ENCODE peak calls at places on chromosomes 2 and 18, in four cellular contexts. Q, W, B and X are unnamed samples.

GRCh38 chr18:70442933-70443332 is 154.1 kb downstream of the SOCS6 start:
- DNase-seq in Q (no peak), W (no peak), B (no peak), X (no peak)

GRCh38 chr18:9826666-9827065 is 59.1 kb upstream of the TXNDC2 start:
- DNase-seq in Q (no peak), W (no peak), B (no peak), X (no peak)

GRCh38 chr2:240785424-240786335 is 34.3 kb downstream of the KIF1A start:
- DNase-seq in Q (no peak), W (no peak), B (no peak), X (no peak)

GRCh38 chr2:52074139-52074719 is 1042.3 kb upstream of the NRXN1 start:
- DNase-seq in Q (no peak), W (no peak), B (no peak), X (no peak)

GRCh38 chr2:100427627-100428258 is 10.3 kb upstream of the CHST10 start:
- DNase-seq in Q (peak; percentile 57), W (no peak), B (peak; percentile 38), X (no peak)

GRCh38 chr2:222024934-222025890 is 273.6 kb downstream of the PAX3 start:
- DNase-seq in Q (no peak), W (no peak), B (peak; percentile 42), X (no peak)

GRCh38 chr2:176148758-176149483 is 2.4 kb upstream of the HOXD4 start:
- DNase-seq in Q (no peak), W (no peak), B (no peak), X (no peak)

GRCh38 chr2:159960413-159960812 is 102.0 kb downstream of the PLA2R1 start:
- DNase-seq in Q (no peak), W (no peak), B (peak; percentile 85), X (no peak)

GRCh38 chr2:222959358-222959757 is 92.6 kb upstream of the KCNE4 start:
- DNase-seq in Q (no peak), W (peak; percentile 48), B (peak; percentile 87), X (no peak)

GRCh38 chr2:86138736-86139625 is 32.9 kb downstream of the PTCD3 start:
- DNase-seq in Q (no peak), W (no peak), B (no peak), X (no peak)

DNA sequence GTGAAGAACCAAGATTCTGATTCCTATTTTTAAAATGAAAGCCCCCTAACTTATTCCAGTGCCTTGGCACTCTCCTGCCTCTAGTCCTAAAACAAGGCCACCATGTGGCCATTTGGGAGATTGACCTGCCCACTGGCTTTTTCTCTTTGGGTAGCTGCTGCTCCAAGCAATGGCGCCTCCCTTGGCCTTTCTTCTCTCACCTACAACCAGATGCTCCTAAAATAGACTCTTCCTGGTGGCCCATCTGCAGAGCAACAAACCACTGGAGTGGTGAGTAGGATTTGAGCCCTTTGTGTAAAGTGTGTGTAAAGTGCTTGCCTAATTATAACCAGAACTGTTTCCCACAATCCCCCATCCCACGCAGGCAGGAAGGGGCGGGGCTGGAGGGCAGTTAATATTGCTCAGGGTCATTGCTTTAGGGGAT is 114.2 kb downstream of the FHOD3 start:
- DNase-seq in Q (no peak), W (no peak), B (peak; percentile 19), X (no peak)
- TF ChIP-seq CTCF in Q (no peak), W (no peak), B (peak; percentile 46), X (peak; percentile 45)

DNA sequence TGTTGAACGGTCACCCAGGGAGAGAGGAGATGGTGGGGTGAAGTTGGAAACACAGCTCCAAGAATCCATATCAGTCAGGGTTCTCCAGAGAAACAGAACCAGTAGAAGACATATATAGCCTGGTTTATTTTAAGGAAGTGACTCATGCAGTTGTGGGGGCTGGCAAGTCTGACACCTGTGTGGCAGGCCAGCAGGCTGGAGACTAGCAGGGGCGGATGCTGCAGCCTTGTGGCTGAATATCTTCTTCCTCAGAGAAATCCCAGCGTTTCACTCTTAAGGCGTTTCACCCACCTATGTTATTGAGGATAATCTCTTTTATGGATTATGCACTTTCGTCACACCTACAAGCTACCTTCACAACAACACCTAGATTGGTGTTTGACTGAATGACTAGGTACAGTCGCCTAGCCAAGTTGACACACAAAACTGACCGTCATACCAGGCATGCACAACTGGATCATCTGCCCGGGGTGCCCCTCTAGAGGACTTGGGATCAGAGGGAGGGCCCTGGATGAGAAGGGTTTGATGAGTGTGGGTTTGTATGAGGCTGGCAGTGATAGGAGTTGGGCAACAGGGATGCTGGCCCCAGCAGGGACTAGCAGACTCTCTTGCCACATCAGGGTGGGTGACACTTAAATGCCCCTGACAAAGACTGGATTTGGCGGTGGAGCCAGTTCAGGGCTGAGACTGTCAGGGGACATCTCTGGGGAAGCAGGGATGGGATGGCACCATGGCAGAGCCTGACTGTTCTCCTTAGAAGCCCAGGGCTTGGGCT is 23.4 kb downstream of the MROH2A start:
- DNase-seq in Q (no peak), W (peak; percentile 14), B (peak; percentile 55), X (no peak)
- TF ChIP-seq CTCF in Q (no peak), W (no peak), B (peak; percentile 11), X (no peak)

GRCh38 chr18:76373297-76373696 is 121.7 kb downstream of the ZNF516 start:
- DNase-seq in Q (no peak), W (no peak), B (no peak), X (no peak)

GRCh38 chr18:76371301-76371700 is 123.7 kb downstream of the ZNF516 start:
- DNase-seq in Q (no peak), W (no peak), B (no peak), X (no peak)

GRCh38 chr18:76369791-76370555 is 125.1 kb downstream of the ZNF516 start:
- DNase-seq in Q (no peak), W (no peak), B (no peak), X (no peak)

GRCh38 chr18:76374330-76375281 is 120.4 kb downstream of the ZNF516 start:
- DNase-seq in Q (no peak), W (no peak), B (no peak), X (no peak)

DNA sequence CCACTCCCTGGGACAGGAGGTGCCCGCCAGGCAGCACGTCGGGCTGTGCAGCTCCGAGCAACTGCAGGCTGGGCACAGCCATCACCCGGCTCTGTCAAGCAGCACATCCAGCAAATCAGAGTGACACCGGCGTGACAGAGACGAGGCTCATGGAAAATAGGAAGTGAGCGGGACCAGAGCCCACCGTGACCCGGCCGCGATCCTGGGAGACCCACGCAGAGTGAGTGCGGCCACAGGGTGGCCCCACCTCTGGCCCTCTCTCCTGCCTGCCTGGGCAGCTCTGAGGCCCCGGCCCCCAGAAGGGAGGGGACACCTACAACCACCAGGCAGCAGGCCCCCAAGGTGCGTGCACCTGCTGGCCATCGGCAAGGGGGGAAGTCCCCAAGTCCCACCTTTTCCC is 123.2 kb downstream of the ZNF516 start:
- DNase-seq in Q (no peak), W (no peak), B (no peak), X (no peak)
- TF ChIP-seq CTCF in Q (no peak), W (no peak), B (no peak), X (no peak)

GRCh38 chr2:20617892-20618467 is 32.9 kb downstream of the HS1BP3 start:
- DNase-seq in Q (peak; percentile 98), W (peak; percentile 72), B (peak; percentile 100), X (no peak)
- TF ChIP-seq CTCF in Q (peak; percentile 30), W (no peak), B (peak; percentile 60), X (peak; percentile 21)

DNA sequence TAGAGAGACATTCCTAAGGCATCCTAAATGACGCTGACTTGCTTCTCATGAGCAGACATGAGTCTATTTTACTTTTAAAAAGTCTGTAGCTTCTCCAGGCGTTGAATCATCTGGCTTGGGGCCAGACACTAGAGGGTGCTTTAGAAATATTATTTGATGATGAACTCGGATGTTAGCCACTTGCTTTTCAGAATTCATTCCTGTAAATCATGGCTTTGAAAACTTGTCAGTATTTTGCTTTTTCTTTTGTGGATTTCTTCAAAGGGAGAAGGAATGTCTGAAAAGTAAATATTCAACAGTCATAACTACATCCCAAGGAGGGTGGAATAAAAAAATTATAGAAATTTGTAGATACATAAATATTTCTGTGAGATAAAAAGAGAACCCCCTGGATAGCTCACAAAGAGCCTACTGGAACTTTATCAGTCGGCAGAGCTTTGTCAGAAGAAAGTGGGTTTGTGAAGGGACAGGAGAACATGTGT is 370.8 kb downstream of the OSR1 start:
- DNase-seq in Q (peak; percentile 97), W (peak; percentile 51), B (peak; percentile 95), X (no peak)
- TF ChIP-seq CTCF in Q (peak; percentile 9), W (no peak), B (peak; percentile 44), X (no peak)

DNA sequence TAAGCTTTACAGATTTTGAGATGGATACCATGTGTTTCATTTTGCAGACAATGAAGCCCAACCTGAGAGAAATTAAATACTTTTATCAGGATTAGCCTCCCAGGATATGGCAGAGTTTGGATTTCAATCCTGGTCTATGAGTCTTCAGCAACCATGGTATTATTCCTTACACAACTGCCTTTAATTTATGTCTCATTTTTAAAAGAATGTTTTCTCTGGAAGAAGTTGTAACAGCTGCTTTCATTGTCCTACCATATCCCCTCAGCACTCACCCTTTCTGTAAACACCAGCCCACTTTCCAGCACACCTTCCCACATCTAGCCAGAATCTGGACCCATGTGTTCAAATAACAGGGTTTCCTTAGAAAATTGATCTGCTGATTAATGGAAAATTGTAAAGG is 863.7 kb upstream of the VRK2 start:
- DNase-seq in Q (no peak), W (no peak), B (no peak), X (no peak)
- TF ChIP-seq CTCF in Q (no peak), W (no peak), B (no peak), X (no peak)

DNA sequence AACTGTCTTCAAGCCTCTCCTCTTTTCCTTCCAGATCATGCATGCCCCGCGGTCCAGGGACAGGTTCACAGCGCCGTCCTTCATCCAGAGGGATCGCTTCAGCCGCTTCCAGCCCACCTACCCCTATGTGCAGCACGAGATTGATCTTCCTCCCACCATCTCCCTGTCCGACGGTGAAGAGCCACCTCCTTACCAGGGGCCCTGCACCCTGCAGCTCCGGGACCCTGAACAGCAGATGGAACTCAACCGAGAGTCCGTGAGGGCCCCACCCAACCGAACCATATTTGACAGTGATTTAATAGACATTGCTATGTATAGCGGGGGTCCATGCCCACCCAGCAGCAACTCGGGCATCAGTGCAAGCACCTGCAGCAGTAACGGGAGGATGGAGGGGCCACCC is 81.3 kb downstream of the FAM210A start:
- DNase-seq in Q (no peak), W (no peak), B (no peak), X (no peak)
- TF ChIP-seq CTCF in Q (no peak), W (no peak), B (no peak), X (no peak)

GRCh38 chr2:5867045-5867444 is 174.9 kb downstream of the SOX11 start:
- DNase-seq in Q (no peak), W (no peak), B (no peak), X (no peak)

GRCh38 chr2:5869871-5870375 is 177.7 kb downstream of the SOX11 start:
- DNase-seq in Q (no peak), W (no peak), B (no peak), X (no peak)

GRCh38 chr2:5868891-5869400 is 176.8 kb downstream of the SOX11 start:
- DNase-seq in Q (no peak), W (no peak), B (no peak), X (no peak)
- TF ChIP-seq CTCF in Q (no peak), W (no peak), B (no peak), X (no peak)

DNA sequence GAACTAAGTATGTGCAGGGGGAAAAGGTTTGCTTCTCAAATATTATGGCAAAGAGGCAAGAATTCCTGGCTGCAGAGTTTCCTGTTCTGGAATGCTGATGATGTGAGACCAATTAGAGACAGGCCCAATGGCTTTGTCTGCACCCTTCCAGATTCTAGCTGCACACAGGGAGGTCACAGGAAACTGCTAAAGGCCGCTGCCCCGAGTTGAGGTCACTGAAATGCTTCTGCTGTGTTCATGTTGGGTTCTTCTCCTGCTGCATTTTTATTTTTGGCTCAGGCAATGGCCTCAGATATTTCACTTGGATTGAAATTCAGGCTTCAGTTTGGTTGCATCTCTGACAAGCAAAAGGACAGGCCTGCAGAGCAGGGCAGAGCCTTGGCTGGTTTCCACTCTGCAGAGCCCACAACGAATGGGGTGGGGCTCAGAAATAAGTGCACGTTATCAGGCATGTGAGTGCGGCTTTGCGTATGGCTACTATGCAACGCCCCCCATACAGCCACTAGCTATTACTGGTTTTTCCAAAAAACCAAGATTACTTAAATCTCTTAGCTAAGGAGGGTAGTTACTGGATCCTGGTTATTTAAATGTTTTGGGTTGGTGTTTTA is 66.9 kb upstream of the FZD5 start:
- DNase-seq in Q (no peak), W (no peak), B (no peak), X (no peak)
- TF ChIP-seq CTCF in Q (no peak), W (no peak), B (no peak), X (no peak)